ENCODE peak calls at places on chromosomes 4 and X, in eight cellular contexts. N, O, U, W, L, J, T and K are unnamed samples.

GRCh38 chr4:5399790-5400421 is 308.5 kb downstream of the EVC2 start:
- DNase-seq in N (no peak), O (peak; percentile 61), U (no peak), W (no peak), L (no peak), J (peak; percentile 36), T (no peak), K (peak; percentile 4)

GRCh38 chrX:112071132-112071531 is 11.4 kb downstream of the TRPC5 start:
- DNase-seq in N (no peak), O (no peak), U (no peak), W (no peak), L (no peak), J (no peak), T (no peak), K (no peak)

GRCh38 chr4:165476214-165477098 is 97.6 kb downstream of the CPE start:
- DNase-seq in N (peak; percentile 74), O (no peak), U (no peak), W (no peak), L (no peak), J (peak; percentile 63), T (no peak), K (peak; percentile 84)

GRCh38 chr4:54063224-54063623 is 1.2 kb downstream of the CHIC2 start:
- DNase-seq in N (no peak), O (peak; percentile 26), U (no peak), W (no peak), L (no peak), J (peak; percentile 72), T (no peak), K (peak; percentile 51)

GRCh38 chrX:1221296-1221845 is 8.9 kb upstream of the CRLF2 start:
- DNase-seq in N (no peak), O (no peak), U (no peak), W (no peak), L (peak; percentile 67), J (no peak), T (no peak), K (no peak)

GRCh38 chr4:140523857-140524742 is at the start of gene ELMOD2:
- DNase-seq in N (peak; percentile 96), O (peak; percentile 99), U (peak; percentile 95), W (peak; percentile 100), L (peak; percentile 100), J (peak; percentile 97), T (peak; percentile 99), K (peak; percentile 99)

GRCh38 chr4:146235654-146236570 is 21.6 kb downstream of the REELD1 start:
- DNase-seq in N (peak; percentile 31), O (peak; percentile 24), U (no peak), W (no peak), L (no peak), J (no peak), T (no peak), K (no peak)

GRCh38 chr4:39544580-39545315 is 17.5 kb upstream of the UGDH start:
- DNase-seq in N (peak; percentile 48), O (peak; percentile 15), U (no peak), W (no peak), L (no peak), J (no peak), T (no peak), K (no peak)

GRCh38 chr4:93466440-93466839 is 362.1 kb upstream of the ATOH1 start:
- DNase-seq in N (no peak), O (no peak), U (no peak), W (no peak), L (no peak), J (no peak), T (no peak), K (no peak)

GRCh38 chr4:75686346-75686745 is 13.1 kb upstream of the G3BP2 start:
- DNase-seq in N (no peak), O (no peak), U (no peak), W (no peak), L (no peak), J (no peak), T (no peak), K (no peak)

GRCh38 chrX:10769696-10770619 is 149.6 kb upstream of the MID1 start:
- DNase-seq in N (peak; percentile 15), O (peak; percentile 24), U (no peak), W (no peak), L (no peak), J (peak; percentile 15), T (no peak), K (no peak)

GRCh38 chr4:96786306-96786705 is 946.4 kb downstream of the PDHA2 start:
- DNase-seq in N (no peak), O (no peak), U (no peak), W (no peak), L (no peak), J (no peak), T (no peak), K (no peak)

GRCh38 chrX:104347860-104348259 is 93.1 kb upstream of the ESX1 start:
- DNase-seq in N (peak; percentile 10), O (no peak), U (no peak), W (no peak), L (no peak), J (peak; percentile 59), T (no peak), K (peak; percentile 54)

GRCh38 chr4:134544303-134544761 is 342.7 kb upstream of the PABPC4L start:
- DNase-seq in N (peak; percentile 44), O (no peak), U (no peak), W (peak; percentile 54), L (no peak), J (peak; percentile 50), T (no peak), K (peak; percentile 49)

GRCh38 chrX:107748490-107748889 is 27.1 kb downstream of the TSC22D3 start:
- DNase-seq in N (no peak), O (no peak), U (no peak), W (no peak), L (no peak), J (no peak), T (no peak), K (no peak)

GRCh38 chr4:142567199-142567598 is 278.9 kb downstream of the INPP4B start:
- DNase-seq in N (no peak), O (no peak), U (peak; percentile 43), W (no peak), L (no peak), J (no peak), T (no peak), K (peak; percentile 80)

GRCh38 chr4:124431663-124432192 is 280.8 kb downstream of the ANKRD50 start:
- DNase-seq in N (no peak), O (no peak), U (no peak), W (no peak), L (no peak), J (peak; percentile 25), T (no peak), K (no peak)

GRCh38 chrX:39995457-39995856 is 102.3 kb downstream of the BCOR start:
- DNase-seq in N (no peak), O (no peak), U (no peak), W (no peak), L (no peak), J (no peak), T (no peak), K (no peak)

GRCh38 chr4:98747659-98748091 is 89.3 kb upstream of the TSPAN5 start:
- DNase-seq in N (no peak), O (no peak), U (no peak), W (no peak), L (no peak), J (no peak), T (no peak), K (no peak)

GRCh38 chr4:7034262-7035081 is 8.7 kb upstream of the TADA2B start:
- DNase-seq in N (no peak), O (peak; percentile 76), U (no peak), W (no peak), L (peak; percentile 67), J (peak; percentile 34), T (peak; percentile 83), K (no peak)

GRCh38 chrX:115058276-115058675 is 40.9 kb upstream of the IL13RA2 start:
- DNase-seq in N (peak; percentile 28), O (peak; percentile 70), U (no peak), W (peak; percentile 33), L (no peak), J (peak; percentile 92), T (no peak), K (no peak)

GRCh38 chrX:51608766-51609165 is 9.9 kb downstream of the CENPVL3 start:
- DNase-seq in N (peak; percentile 6), O (peak; percentile 10), U (no peak), W (no peak), L (no peak), J (no peak), T (no peak), K (no peak)

GRCh38 chr4:142959156-142959555 is 113.1 kb upstream of the INPP4B start:
- DNase-seq in N (no peak), O (no peak), U (no peak), W (no peak), L (no peak), J (no peak), T (no peak), K (no peak)

GRCh38 chrX:103442536-103442901 is 66.2 kb downstream of the BEX3 start:
- DNase-seq in N (no peak), O (no peak), U (no peak), W (no peak), L (no peak), J (peak; percentile 73), T (no peak), K (no peak)

GRCh38 chr4:83905952-83906351 is 370.0 kb downstream of the GPAT3 start:
- DNase-seq in N (peak; percentile 37), O (no peak), U (no peak), W (no peak), L (no peak), J (no peak), T (no peak), K (peak; percentile 50)

GRCh38 chrX:55624403-55624802 is 1.2 kb downstream of the FOXR2 start:
- DNase-seq in N (no peak), O (no peak), U (no peak), W (no peak), L (no peak), J (no peak), T (peak; percentile 29), K (no peak)